ENCODE peak calls at places on chromosomes 16 and 17, in seven cellular contexts. Q is IMR-90, F is AG04449, M is Peyer's patch, Y is cardiac fibroblast, I is OCI-LY7, R is lung. C is an unnamed sample.
A peak's percentile ranks its signal among the peaks of the same experiment; 100 is the strongest.

GRCh38 chr16:17470002-17470870 is 524 bp downstream of the XYLT1 start:
- DNase-seq in Q (no peak), R (no peak), F (no peak), Y (peak; percentile 2), I (peak; percentile 55), M (peak; percentile 66), C (no peak)

GRCh38 chr16:53232826-53233529 is 178.2 kb downstream of the CHD9 start:
- DNase-seq in I (no peak), Y (no peak), R (no peak), F (no peak), M (no peak), Q (no peak), C (no peak)

GRCh38 chr17:79832211-79833109 is 6.8 kb downstream of the CBX4 start:
- DNase-seq in F (no peak), M (no peak), I (no peak), Q (no peak), R (no peak), Y (no peak), C (no peak)

GRCh38 chr17:41786227-41787020 is at the start of gene JUP:
- DNase-seq in R (peak; percentile 100), I (peak; percentile 99), F (peak; percentile 89), Q (peak; percentile 99), Y (peak; percentile 99), M (peak; percentile 100), C (peak; percentile 93)

GRCh38 chr16:66293932-66294331 is 72.6 kb upstream of the CDH5 start:
- DNase-seq in Q (no peak), R (no peak), I (no peak), F (no peak), Y (no peak), M (no peak), C (no peak)

GRCh38 chr16:31527617-31528287 is at the start of gene AHSP:
- DNase-seq in I (no peak), Q (no peak), R (no peak), Y (no peak), M (no peak), F (no peak), C (no peak)

GRCh38 chr17:51827140-51827539 is 331.4 kb downstream of the CA10 start:
- DNase-seq in M (no peak), R (no peak), F (no peak), I (no peak), Q (no peak), Y (no peak), C (no peak)

GRCh38 chr17:36824678-36825091 is 112.6 kb upstream of the LHX1 start:
- DNase-seq in M (no peak), I (no peak), Y (peak; percentile 39), F (no peak), R (no peak), Q (no peak), C (no peak)

GRCh38 chr17:44345497-44346026 is 460 bp downstream of the GRN start:
- DNase-seq in M (peak; percentile 64), Q (peak; percentile 59), I (peak; percentile 71), F (no peak), Y (peak; percentile 58), R (peak; percentile 62), C (peak; percentile 73)

GRCh38 chr16:48816393-48816792 is 206.4 kb upstream of the N4BP1 start:
- DNase-seq in F (no peak), R (no peak), I (no peak), M (no peak), Y (no peak), Q (no peak), C (no peak)

GRCh38 chr17:52759864-52760263 is 601.4 kb upstream of the CA10 start:
- DNase-seq in R (no peak), Y (no peak), F (no peak), I (no peak), Q (no peak), M (no peak), C (no peak)

GRCh38 chr17:80708497-80708896 is 163.9 kb downstream of the RPTOR start:
- DNase-seq in Q (no peak), M (no peak), R (no peak), F (no peak), I (no peak), Y (no peak), C (no peak)

GRCh38 chr16:11058820-11059219 is 114.5 kb downstream of the CLEC16A start:
- DNase-seq in I (no peak), F (no peak), M (no peak), R (peak; percentile 70), Q (no peak), Y (no peak), C (no peak)

GRCh38 chr17:45977506-45977824 is 21.6 kb upstream of the STH start:
- DNase-seq in R (no peak), F (no peak), Y (no peak), I (no peak), Q (no peak), M (no peak), C (no peak)

GRCh38 chr16:17275076-17275732 is 195.6 kb downstream of the XYLT1 start:
- DNase-seq in R (no peak), Y (no peak), Q (no peak), F (no peak), I (no peak), M (peak; percentile 79), C (peak; percentile 23)

GRCh38 chr16:75514296-75514695 is 19.1 kb upstream of the CHST6 start:
- DNase-seq in F (no peak), Y (no peak), Q (no peak), I (no peak), M (no peak), R (no peak), C (no peak)

GRCh38 chr17:21059761-21060160 is 16.9 kb upstream of the USP22 start:
- DNase-seq in I (no peak), Q (no peak), F (no peak), R (no peak), Y (no peak), M (no peak), C (no peak)

GRCh38 chr16:70553175-70553574 is 29.6 kb downstream of the SF3B3 start:
- DNase-seq in R (no peak), F (no peak), M (no peak), Q (peak; percentile 76), I (no peak), Y (peak; percentile 66), C (no peak)

GRCh38 chr16:1990336-1991134 is 765 bp downstream of the SYNGR3 start:
- DNase-seq in I (peak; percentile 58), R (no peak), F (no peak), M (no peak), Y (no peak), Q (no peak), C (peak; percentile 54)

GRCh38 chr17:29051194-29051593 is 8.3 kb downstream of the PIPOX start:
- DNase-seq in F (no peak), Y (no peak), Q (no peak), M (no peak), I (no peak), R (no peak), C (no peak)

GRCh38 chr16:84244728-84245127 is 4.9 kb upstream of the KCNG4 start:
- DNase-seq in F (no peak), Y (no peak), I (no peak), Q (no peak), M (no peak), R (no peak), C (no peak)

GRCh38 chr16:84246679-84247077 is 6.9 kb upstream of the KCNG4 start:
- DNase-seq in R (no peak), F (no peak), Y (no peak), Q (no peak), I (no peak), M (no peak), C (no peak)

GRCh38 chr16:84241778-84242177 is 2.0 kb upstream of the KCNG4 start:
- DNase-seq in R (no peak), Y (no peak), F (no peak), I (no peak), M (no peak), Q (no peak), C (no peak)

GRCh38 chr16:84245933-84246678 is 6.3 kb upstream of the KCNG4 start:
- DNase-seq in Y (no peak), M (no peak), I (no peak), Q (no peak), R (no peak), F (no peak), C (no peak)

DNA sequence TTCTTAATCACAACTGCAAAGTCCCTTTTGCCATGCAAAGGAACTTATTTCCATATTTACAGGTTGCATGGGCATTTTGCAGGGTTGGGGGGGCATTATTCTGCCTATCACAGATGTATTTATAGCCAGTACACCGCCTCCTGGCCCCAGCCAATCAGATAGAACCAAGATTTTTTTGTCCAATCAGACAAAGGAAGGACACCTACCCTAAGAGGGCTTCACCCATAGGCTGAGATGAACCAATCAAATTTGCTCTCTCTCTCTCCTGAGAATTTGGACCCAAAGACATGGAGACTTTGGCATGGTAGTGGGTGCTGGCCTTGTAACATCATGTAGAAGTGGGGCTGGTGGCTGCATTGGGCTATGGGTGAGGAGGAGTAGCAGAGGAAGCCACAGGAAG is 3.9 kb upstream of the KCNG4 start:
- DNase-seq in Y (peak; percentile 11), Q (no peak), F (no peak), I (peak; percentile 3), M (no peak), R (no peak), C (no peak)
- H3K4me3 ChIP-seq in Y (no peak overlapping the region), Q (no peak overlapping the region), F (no peak overlapping the region), I (no peak overlapping the region), M (no peak overlapping the region), R (no peak overlapping the region), C (no peak overlapping the region)

DNA sequence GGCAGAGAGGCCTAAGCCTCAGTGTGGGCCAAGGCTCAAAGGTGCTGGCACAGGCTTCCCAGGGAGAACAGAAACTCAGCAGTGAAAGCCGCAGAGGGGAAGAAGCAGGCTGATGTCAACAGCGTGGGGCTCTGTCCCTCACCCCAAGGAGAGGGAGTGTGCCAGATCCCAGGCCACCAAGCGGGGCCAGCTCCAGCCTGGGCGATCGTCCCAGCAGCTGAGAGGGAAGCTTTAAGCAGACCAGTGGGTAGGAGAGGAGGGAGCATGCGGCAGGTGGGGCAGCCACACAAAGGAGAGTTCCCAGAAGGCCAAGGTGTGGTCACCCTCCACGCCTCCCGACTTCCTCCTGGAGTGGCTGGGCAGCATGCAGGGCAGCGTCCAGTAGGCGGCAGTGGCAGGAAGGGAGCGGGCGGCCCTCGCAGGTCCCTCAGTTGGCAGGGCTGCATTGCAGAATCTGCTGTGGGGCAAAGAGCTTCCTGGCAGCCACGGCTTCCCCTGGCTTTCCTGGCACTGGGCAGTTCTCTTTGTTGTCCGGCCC is 6.0 kb downstream of the SYNGR2 start:
- DNase-seq in M (peak; percentile 92), Y (no peak), R (peak; percentile 93), I (no peak), F (no peak), Q (no peak), C (peak; percentile 51)
- TF ChIP-seq CTCF in M (no peak), Y (no peak), R (peak; percentile 30), I (no peak), F (no peak), Q (no peak), C (no peak)

DNA sequence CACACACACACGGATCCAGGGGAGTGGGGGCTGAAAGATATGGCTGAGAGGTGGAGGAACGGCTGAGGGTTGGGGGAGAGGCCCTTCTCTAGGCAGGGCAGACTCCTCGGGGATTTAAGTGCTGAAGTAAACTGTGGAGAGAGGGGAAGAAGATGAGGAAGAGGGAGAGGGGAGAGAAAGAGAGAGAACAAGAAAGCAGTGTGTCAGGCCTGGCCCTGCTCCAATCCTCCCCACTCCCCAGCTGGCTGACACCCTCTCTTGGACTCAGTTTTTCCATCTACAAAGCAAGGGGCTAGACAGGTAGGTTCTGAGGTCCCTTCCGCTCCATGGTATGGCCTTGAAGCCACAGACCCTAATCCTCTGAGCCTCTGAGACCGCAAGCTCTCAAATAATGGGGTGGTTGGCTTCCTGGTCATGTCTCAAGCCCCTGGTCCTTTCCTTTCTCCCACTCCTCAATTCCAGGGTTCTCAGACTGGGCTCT is 2.0 kb downstream of the VAMP2 start:
- DNase-seq in M (no peak), F (no peak), Q (no peak), R (no peak), Y (no peak), I (no peak), C (no peak)
- H3K4me3 ChIP-seq in M (no peak overlapping the region), F (peak overlapping the region; percentile 2), Q (no peak overlapping the region), R (no peak overlapping the region), Y (no peak overlapping the region), I (peak overlapping the region; percentile 91), C (no peak overlapping the region)

GRCh38 chr17:56244268-56244890 is 91.1 kb downstream of the ANKFN1 start:
- DNase-seq in F (no peak), Q (no peak), R (no peak), I (no peak), M (no peak), Y (no peak), C (peak; percentile 7)
- TF ChIP-seq CTCF in F (no peak), Q (no peak), R (no peak), I (no peak), M (no peak), Y (no peak), C (no peak)

C was measured in GM12865.